ENCODE peak calls at places on chromosomes 6 and 20, in nine cellular contexts. One of them, this sample, is unnamed.

GRCh38 chr6:140441256-140441655 is 1066.8 kb upstream of the CITED2 start:
- DNase-seq in stimulated activated naive CD8-positive, alpha-beta T cell treated with anti-CD3 and anti-CD28 coated beads, Interleukin-15, amount 100 ng/mL, for 72 hours: no peak
- DNase-seq in activated naive CD8-positive, alpha-beta T cell treated with anti-CD3 and anti-CD28 coated beads, Interleukin-2, amount 50 U/mL, for 24 hours: no peak
- DNase-seq in ovary: peak; percentile 46
- DNase-seq in mammary epithelial cell: peak; percentile 28
- DNase-seq in fibroblast of the conjunctiva: no peak
- DNase-seq in tibial artery: peak; percentile 28
- DNase-seq in hippocampal formation: no peak
- DNase-seq in CD8-positive, alpha-beta T cell: no peak
- DNase-seq in this sample: peak; percentile 66

GRCh38 chr6:158662607-158663464 is 13.0 kb downstream of the SYTL3 start:
- DNase-seq in mammary epithelial cell: no peak
- DNase-seq in fibroblast of the conjunctiva: no peak
- DNase-seq in hippocampal formation: no peak
- DNase-seq in tibial artery: no peak
- DNase-seq in ovary: no peak
- DNase-seq in stimulated activated naive CD8-positive, alpha-beta T cell treated with anti-CD3 and anti-CD28 coated beads, Interleukin-15, amount 100 ng/mL, for 72 hours: no peak
- DNase-seq in CD8-positive, alpha-beta T cell: peak; percentile 50
- DNase-seq in activated naive CD8-positive, alpha-beta T cell treated with anti-CD3 and anti-CD28 coated beads, Interleukin-2, amount 50 U/mL, for 24 hours: no peak
- DNase-seq in this sample: no peak

GRCh38 chr6:45710304-45710821 is 305.3 kb downstream of the CLIC5 start:
- DNase-seq in stimulated activated naive CD8-positive, alpha-beta T cell treated with anti-CD3 and anti-CD28 coated beads, Interleukin-15, amount 100 ng/mL, for 72 hours: peak; percentile 84
- DNase-seq in hippocampal formation: no peak
- DNase-seq in activated naive CD8-positive, alpha-beta T cell treated with anti-CD3 and anti-CD28 coated beads, Interleukin-2, amount 50 U/mL, for 24 hours: peak; percentile 87
- DNase-seq in fibroblast of the conjunctiva: no peak
- DNase-seq in tibial artery: no peak
- DNase-seq in mammary epithelial cell: no peak
- DNase-seq in ovary: no peak
- DNase-seq in CD8-positive, alpha-beta T cell: no peak
- DNase-seq in this sample: no peak

GRCh38 chr6:106525111-106525884 is 104.0 kb downstream of the RTN4IP1 start:
- DNase-seq in ovary: no peak
- DNase-seq in CD8-positive, alpha-beta T cell: no peak
- DNase-seq in activated naive CD8-positive, alpha-beta T cell treated with anti-CD3 and anti-CD28 coated beads, Interleukin-2, amount 50 U/mL, for 24 hours: no peak
- DNase-seq in hippocampal formation: no peak
- DNase-seq in fibroblast of the conjunctiva: no peak
- DNase-seq in mammary epithelial cell: peak; percentile 54
- DNase-seq in stimulated activated naive CD8-positive, alpha-beta T cell treated with anti-CD3 and anti-CD28 coated beads, Interleukin-15, amount 100 ng/mL, for 72 hours: no peak
- DNase-seq in tibial artery: no peak
- DNase-seq in this sample: no peak

GRCh38 chr6:110448846-110449544 is 27.4 kb downstream of the SLC22A16 start:
- DNase-seq in stimulated activated naive CD8-positive, alpha-beta T cell treated with anti-CD3 and anti-CD28 coated beads, Interleukin-15, amount 100 ng/mL, for 72 hours: no peak
- DNase-seq in CD8-positive, alpha-beta T cell: no peak
- DNase-seq in hippocampal formation: no peak
- DNase-seq in mammary epithelial cell: no peak
- DNase-seq in fibroblast of the conjunctiva: no peak
- DNase-seq in activated naive CD8-positive, alpha-beta T cell treated with anti-CD3 and anti-CD28 coated beads, Interleukin-2, amount 50 U/mL, for 24 hours: no peak
- DNase-seq in tibial artery: no peak
- DNase-seq in ovary: no peak
- DNase-seq in this sample: no peak

GRCh38 chr20:9149796-9150195 is 80.9 kb downstream of the PLCB4 start:
- DNase-seq in tibial artery: no peak
- DNase-seq in ovary: no peak
- DNase-seq in fibroblast of the conjunctiva: no peak
- DNase-seq in CD8-positive, alpha-beta T cell: no peak
- DNase-seq in stimulated activated naive CD8-positive, alpha-beta T cell treated with anti-CD3 and anti-CD28 coated beads, Interleukin-15, amount 100 ng/mL, for 72 hours: no peak
- DNase-seq in mammary epithelial cell: no peak
- DNase-seq in hippocampal formation: no peak
- DNase-seq in activated naive CD8-positive, alpha-beta T cell treated with anti-CD3 and anti-CD28 coated beads, Interleukin-2, amount 50 U/mL, for 24 hours: no peak
- DNase-seq in this sample: no peak

GRCh38 chr6:13512900-13513299 is 25.5 kb upstream of the GFOD1 start:
- DNase-seq in hippocampal formation: no peak
- DNase-seq in activated naive CD8-positive, alpha-beta T cell treated with anti-CD3 and anti-CD28 coated beads, Interleukin-2, amount 50 U/mL, for 24 hours: no peak
- DNase-seq in fibroblast of the conjunctiva: no peak
- DNase-seq in stimulated activated naive CD8-positive, alpha-beta T cell treated with anti-CD3 and anti-CD28 coated beads, Interleukin-15, amount 100 ng/mL, for 72 hours: no peak
- DNase-seq in ovary: no peak
- DNase-seq in mammary epithelial cell: no peak
- DNase-seq in CD8-positive, alpha-beta T cell: no peak
- DNase-seq in tibial artery: no peak
- DNase-seq in this sample: no peak

GRCh38 chr6:13045676-13046075 is 282.7 kb downstream of the TBC1D7 start:
- DNase-seq in fibroblast of the conjunctiva: no peak
- DNase-seq in stimulated activated naive CD8-positive, alpha-beta T cell treated with anti-CD3 and anti-CD28 coated beads, Interleukin-15, amount 100 ng/mL, for 72 hours: no peak
- DNase-seq in tibial artery: no peak
- DNase-seq in CD8-positive, alpha-beta T cell: no peak
- DNase-seq in activated naive CD8-positive, alpha-beta T cell treated with anti-CD3 and anti-CD28 coated beads, Interleukin-2, amount 50 U/mL, for 24 hours: no peak
- DNase-seq in hippocampal formation: no peak
- DNase-seq in mammary epithelial cell: no peak
- DNase-seq in ovary: no peak
- DNase-seq in this sample: no peak

GRCh38 chr6:111779031-111779430 is 94.2 kb downstream of the FYN start:
- DNase-seq in hippocampal formation: no peak
- DNase-seq in fibroblast of the conjunctiva: no peak
- DNase-seq in stimulated activated naive CD8-positive, alpha-beta T cell treated with anti-CD3 and anti-CD28 coated beads, Interleukin-15, amount 100 ng/mL, for 72 hours: no peak
- DNase-seq in activated naive CD8-positive, alpha-beta T cell treated with anti-CD3 and anti-CD28 coated beads, Interleukin-2, amount 50 U/mL, for 24 hours: no peak
- DNase-seq in ovary: no peak
- DNase-seq in CD8-positive, alpha-beta T cell: no peak
- DNase-seq in mammary epithelial cell: no peak
- DNase-seq in tibial artery: no peak
- DNase-seq in this sample: no peak

GRCh38 chr20:41989935-41990635 is 371.9 kb upstream of the CHD6 start:
- DNase-seq in stimulated activated naive CD8-positive, alpha-beta T cell treated with anti-CD3 and anti-CD28 coated beads, Interleukin-15, amount 100 ng/mL, for 72 hours: no peak
- DNase-seq in ovary: no peak
- DNase-seq in hippocampal formation: no peak
- DNase-seq in tibial artery: no peak
- DNase-seq in CD8-positive, alpha-beta T cell: no peak
- DNase-seq in mammary epithelial cell: no peak
- DNase-seq in activated naive CD8-positive, alpha-beta T cell treated with anti-CD3 and anti-CD28 coated beads, Interleukin-2, amount 50 U/mL, for 24 hours: no peak
- DNase-seq in fibroblast of the conjunctiva: no peak
- DNase-seq in this sample: no peak

GRCh38 chr6:38688579-38689087 is 14.3 kb downstream of the GLO1 start:
- DNase-seq in fibroblast of the conjunctiva: no peak
- DNase-seq in ovary: no peak
- DNase-seq in stimulated activated naive CD8-positive, alpha-beta T cell treated with anti-CD3 and anti-CD28 coated beads, Interleukin-15, amount 100 ng/mL, for 72 hours: no peak
- DNase-seq in tibial artery: no peak
- DNase-seq in activated naive CD8-positive, alpha-beta T cell treated with anti-CD3 and anti-CD28 coated beads, Interleukin-2, amount 50 U/mL, for 24 hours: no peak
- DNase-seq in mammary epithelial cell: no peak
- DNase-seq in CD8-positive, alpha-beta T cell: no peak
- DNase-seq in hippocampal formation: no peak
- DNase-seq in this sample: peak; percentile 54

GRCh38 chr6:107493158-107494057 is 3.5 kb downstream of the SOBP start:
- DNase-seq in hippocampal formation: peak; percentile 67
- DNase-seq in stimulated activated naive CD8-positive, alpha-beta T cell treated with anti-CD3 and anti-CD28 coated beads, Interleukin-15, amount 100 ng/mL, for 72 hours: no peak
- DNase-seq in fibroblast of the conjunctiva: no peak
- DNase-seq in ovary: no peak
- DNase-seq in mammary epithelial cell: no peak
- DNase-seq in tibial artery: no peak
- DNase-seq in CD8-positive, alpha-beta T cell: no peak
- DNase-seq in activated naive CD8-positive, alpha-beta T cell treated with anti-CD3 and anti-CD28 coated beads, Interleukin-2, amount 50 U/mL, for 24 hours: no peak
- DNase-seq in this sample: no peak

GRCh38 chr6:24581084-24581669 is 64.8 kb downstream of the KIAA0319 start:
- DNase-seq in tibial artery: peak; percentile 69
- DNase-seq in fibroblast of the conjunctiva: peak; percentile 34
- DNase-seq in mammary epithelial cell: peak; percentile 38
- DNase-seq in stimulated activated naive CD8-positive, alpha-beta T cell treated with anti-CD3 and anti-CD28 coated beads, Interleukin-15, amount 100 ng/mL, for 72 hours: peak; percentile 68
- DNase-seq in ovary: peak; percentile 57
- DNase-seq in hippocampal formation: peak; percentile 42
- DNase-seq in CD8-positive, alpha-beta T cell: peak; percentile 77
- DNase-seq in activated naive CD8-positive, alpha-beta T cell treated with anti-CD3 and anti-CD28 coated beads, Interleukin-2, amount 50 U/mL, for 24 hours: peak; percentile 81
- DNase-seq in this sample: peak; percentile 72

GRCh38 chr6:31528307-31528777 is 420 bp upstream of the MCCD1 start:
- DNase-seq in hippocampal formation: no peak
- DNase-seq in CD8-positive, alpha-beta T cell: no peak
- DNase-seq in stimulated activated naive CD8-positive, alpha-beta T cell treated with anti-CD3 and anti-CD28 coated beads, Interleukin-15, amount 100 ng/mL, for 72 hours: no peak
- DNase-seq in tibial artery: no peak
- DNase-seq in fibroblast of the conjunctiva: no peak
- DNase-seq in mammary epithelial cell: no peak
- DNase-seq in ovary: no peak
- DNase-seq in activated naive CD8-positive, alpha-beta T cell treated with anti-CD3 and anti-CD28 coated beads, Interleukin-2, amount 50 U/mL, for 24 hours: no peak
- DNase-seq in this sample: no peak

GRCh38 chr6:107318100-107318736 is 141.1 kb downstream of the PDSS2 start:
- DNase-seq in CD8-positive, alpha-beta T cell: no peak
- DNase-seq in stimulated activated naive CD8-positive, alpha-beta T cell treated with anti-CD3 and anti-CD28 coated beads, Interleukin-15, amount 100 ng/mL, for 72 hours: peak; percentile 7
- DNase-seq in hippocampal formation: peak; percentile 70
- DNase-seq in fibroblast of the conjunctiva: peak; percentile 49
- DNase-seq in mammary epithelial cell: peak; percentile 19
- DNase-seq in tibial artery: peak; percentile 35
- DNase-seq in ovary: peak; percentile 26
- DNase-seq in activated naive CD8-positive, alpha-beta T cell treated with anti-CD3 and anti-CD28 coated beads, Interleukin-2, amount 50 U/mL, for 24 hours: peak; percentile 43
- DNase-seq in this sample: peak; percentile 51

GRCh38 chr20:36303831-36304230 is 2.3 kb upstream of the DLGAP4 start:
- DNase-seq in hippocampal formation: no peak
- DNase-seq in activated naive CD8-positive, alpha-beta T cell treated with anti-CD3 and anti-CD28 coated beads, Interleukin-2, amount 50 U/mL, for 24 hours: no peak
- DNase-seq in stimulated activated naive CD8-positive, alpha-beta T cell treated with anti-CD3 and anti-CD28 coated beads, Interleukin-15, amount 100 ng/mL, for 72 hours: no peak
- DNase-seq in mammary epithelial cell: no peak
- DNase-seq in fibroblast of the conjunctiva: no peak
- DNase-seq in ovary: no peak
- DNase-seq in tibial artery: no peak
- DNase-seq in CD8-positive, alpha-beta T cell: no peak
- DNase-seq in this sample: no peak

GRCh38 chr6:43339168-43339567 is 30.3 kb downstream of the ZNF318 start:
- DNase-seq in activated naive CD8-positive, alpha-beta T cell treated with anti-CD3 and anti-CD28 coated beads, Interleukin-2, amount 50 U/mL, for 24 hours: no peak
- DNase-seq in stimulated activated naive CD8-positive, alpha-beta T cell treated with anti-CD3 and anti-CD28 coated beads, Interleukin-15, amount 100 ng/mL, for 72 hours: no peak
- DNase-seq in fibroblast of the conjunctiva: no peak
- DNase-seq in tibial artery: no peak
- DNase-seq in hippocampal formation: no peak
- DNase-seq in ovary: no peak
- DNase-seq in mammary epithelial cell: no peak
- DNase-seq in CD8-positive, alpha-beta T cell: no peak
- DNase-seq in this sample: no peak

GRCh38 chr6:4125933-4126864 is 9.2 kb downstream of the ECI2 start:
- DNase-seq in ovary: peak; percentile 23
- DNase-seq in hippocampal formation: no peak
- DNase-seq in fibroblast of the conjunctiva: peak; percentile 63
- DNase-seq in tibial artery: no peak
- DNase-seq in stimulated activated naive CD8-positive, alpha-beta T cell treated with anti-CD3 and anti-CD28 coated beads, Interleukin-15, amount 100 ng/mL, for 72 hours: no peak
- DNase-seq in mammary epithelial cell: peak; percentile 77
- DNase-seq in activated naive CD8-positive, alpha-beta T cell treated with anti-CD3 and anti-CD28 coated beads, Interleukin-2, amount 50 U/mL, for 24 hours: no peak
- DNase-seq in CD8-positive, alpha-beta T cell: no peak
- DNase-seq in this sample: no peak

GRCh38 chr6:4078830-4079471 is at the start of gene FAM217A:
- DNase-seq in stimulated activated naive CD8-positive, alpha-beta T cell treated with anti-CD3 and anti-CD28 coated beads, Interleukin-15, amount 100 ng/mL, for 72 hours: no peak
- DNase-seq in CD8-positive, alpha-beta T cell: no peak
- DNase-seq in ovary: no peak
- DNase-seq in hippocampal formation: no peak
- DNase-seq in fibroblast of the conjunctiva: no peak
- DNase-seq in tibial artery: no peak
- DNase-seq in mammary epithelial cell: no peak
- DNase-seq in activated naive CD8-positive, alpha-beta T cell treated with anti-CD3 and anti-CD28 coated beads, Interleukin-2, amount 50 U/mL, for 24 hours: no peak
- DNase-seq in this sample: no peak

GRCh38 chr20:60117040-60117439 is 158.8 kb downstream of the CDH26 start:
- DNase-seq in hippocampal formation: peak; percentile 31
- DNase-seq in stimulated activated naive CD8-positive, alpha-beta T cell treated with anti-CD3 and anti-CD28 coated beads, Interleukin-15, amount 100 ng/mL, for 72 hours: no peak
- DNase-seq in fibroblast of the conjunctiva: no peak
- DNase-seq in CD8-positive, alpha-beta T cell: no peak
- DNase-seq in mammary epithelial cell: no peak
- DNase-seq in tibial artery: no peak
- DNase-seq in activated naive CD8-positive, alpha-beta T cell treated with anti-CD3 and anti-CD28 coated beads, Interleukin-2, amount 50 U/mL, for 24 hours: no peak
- DNase-seq in ovary: no peak
- DNase-seq in this sample: no peak

GRCh38 chr6:37576336-37576737 is 76.6 kb upstream of the CCDC167 start:
- DNase-seq in activated naive CD8-positive, alpha-beta T cell treated with anti-CD3 and anti-CD28 coated beads, Interleukin-2, amount 50 U/mL, for 24 hours: no peak
- DNase-seq in CD8-positive, alpha-beta T cell: no peak
- DNase-seq in ovary: no peak
- DNase-seq in fibroblast of the conjunctiva: no peak
- DNase-seq in hippocampal formation: no peak
- DNase-seq in tibial artery: no peak
- DNase-seq in stimulated activated naive CD8-positive, alpha-beta T cell treated with anti-CD3 and anti-CD28 coated beads, Interleukin-15, amount 100 ng/mL, for 72 hours: no peak
- DNase-seq in mammary epithelial cell: peak; percentile 84
- DNase-seq in this sample: no peak

GRCh38 chr20:8423482-8423881 is 291.4 kb downstream of the PLCB1 start:
- DNase-seq in hippocampal formation: no peak
- DNase-seq in tibial artery: no peak
- DNase-seq in stimulated activated naive CD8-positive, alpha-beta T cell treated with anti-CD3 and anti-CD28 coated beads, Interleukin-15, amount 100 ng/mL, for 72 hours: no peak
- DNase-seq in mammary epithelial cell: no peak
- DNase-seq in CD8-positive, alpha-beta T cell: no peak
- DNase-seq in ovary: no peak
- DNase-seq in activated naive CD8-positive, alpha-beta T cell treated with anti-CD3 and anti-CD28 coated beads, Interleukin-2, amount 50 U/mL, for 24 hours: no peak
- DNase-seq in fibroblast of the conjunctiva: no peak
- DNase-seq in this sample: no peak

GRCh38 chr6:6654599-6655575 is 66.4 kb downstream of the LY86 start:
- DNase-seq in activated naive CD8-positive, alpha-beta T cell treated with anti-CD3 and anti-CD28 coated beads, Interleukin-2, amount 50 U/mL, for 24 hours: peak; percentile 32
- DNase-seq in stimulated activated naive CD8-positive, alpha-beta T cell treated with anti-CD3 and anti-CD28 coated beads, Interleukin-15, amount 100 ng/mL, for 72 hours: peak; percentile 43
- DNase-seq in fibroblast of the conjunctiva: no peak
- DNase-seq in hippocampal formation: no peak
- DNase-seq in mammary epithelial cell: no peak
- DNase-seq in tibial artery: peak; percentile 37
- DNase-seq in CD8-positive, alpha-beta T cell: no peak
- DNase-seq in ovary: no peak
- DNase-seq in this sample: no peak

GRCh38 chr20:49610701-49611538 is 43.0 kb upstream of the PTGIS start:
- DNase-seq in hippocampal formation: no peak
- DNase-seq in mammary epithelial cell: peak; percentile 54
- DNase-seq in activated naive CD8-positive, alpha-beta T cell treated with anti-CD3 and anti-CD28 coated beads, Interleukin-2, amount 50 U/mL, for 24 hours: peak; percentile 85
- DNase-seq in fibroblast of the conjunctiva: no peak
- DNase-seq in tibial artery: no peak
- DNase-seq in CD8-positive, alpha-beta T cell: peak; percentile 69
- DNase-seq in ovary: peak; percentile 64
- DNase-seq in stimulated activated naive CD8-positive, alpha-beta T cell treated with anti-CD3 and anti-CD28 coated beads, Interleukin-15, amount 100 ng/mL, for 72 hours: peak; percentile 84
- DNase-seq in this sample: peak; percentile 86

GRCh38 chr20:56829788-56830385 is 200.8 kb downstream of the TFAP2C start:
- DNase-seq in activated naive CD8-positive, alpha-beta T cell treated with anti-CD3 and anti-CD28 coated beads, Interleukin-2, amount 50 U/mL, for 24 hours: no peak
- DNase-seq in fibroblast of the conjunctiva: no peak
- DNase-seq in ovary: no peak
- DNase-seq in CD8-positive, alpha-beta T cell: no peak
- DNase-seq in mammary epithelial cell: no peak
- DNase-seq in hippocampal formation: no peak
- DNase-seq in stimulated activated naive CD8-positive, alpha-beta T cell treated with anti-CD3 and anti-CD28 coated beads, Interleukin-15, amount 100 ng/mL, for 72 hours: no peak
- DNase-seq in tibial artery: no peak
- DNase-seq in this sample: no peak

GRCh38 chr6:14165091-14165490 is 47.5 kb downstream of the CD83 start:
- DNase-seq in ovary: no peak
- DNase-seq in hippocampal formation: no peak
- DNase-seq in fibroblast of the conjunctiva: peak; percentile 20
- DNase-seq in CD8-positive, alpha-beta T cell: no peak
- DNase-seq in stimulated activated naive CD8-positive, alpha-beta T cell treated with anti-CD3 and anti-CD28 coated beads, Interleukin-15, amount 100 ng/mL, for 72 hours: no peak
- DNase-seq in activated naive CD8-positive, alpha-beta T cell treated with anti-CD3 and anti-CD28 coated beads, Interleukin-2, amount 50 U/mL, for 24 hours: no peak
- DNase-seq in tibial artery: no peak
- DNase-seq in mammary epithelial cell: peak; percentile 79
- DNase-seq in this sample: no peak

GRCh38 chr20:38168791-38169589 is 3.9 kb upstream of the TGM2 start:
- DNase-seq in ovary: no peak
- DNase-seq in tibial artery: no peak
- DNase-seq in CD8-positive, alpha-beta T cell: no peak
- DNase-seq in hippocampal formation: no peak
- DNase-seq in fibroblast of the conjunctiva: no peak
- DNase-seq in activated naive CD8-positive, alpha-beta T cell treated with anti-CD3 and anti-CD28 coated beads, Interleukin-2, amount 50 U/mL, for 24 hours: no peak
- DNase-seq in stimulated activated naive CD8-positive, alpha-beta T cell treated with anti-CD3 and anti-CD28 coated beads, Interleukin-15, amount 100 ng/mL, for 72 hours: no peak
- DNase-seq in mammary epithelial cell: peak; percentile 54
- DNase-seq in this sample: peak; percentile 85

GRCh38 chr6:100899202-100899601 is 18.1 kb upstream of the ASCC3 start:
- DNase-seq in activated naive CD8-positive, alpha-beta T cell treated with anti-CD3 and anti-CD28 coated beads, Interleukin-2, amount 50 U/mL, for 24 hours: no peak
- DNase-seq in stimulated activated naive CD8-positive, alpha-beta T cell treated with anti-CD3 and anti-CD28 coated beads, Interleukin-15, amount 100 ng/mL, for 72 hours: no peak
- DNase-seq in ovary: no peak
- DNase-seq in hippocampal formation: no peak
- DNase-seq in mammary epithelial cell: no peak
- DNase-seq in fibroblast of the conjunctiva: no peak
- DNase-seq in CD8-positive, alpha-beta T cell: no peak
- DNase-seq in tibial artery: no peak
- DNase-seq in this sample: no peak

GRCh38 chr6:54892831-54893230 is 46.3 kb downstream of the FAM83B start:
- DNase-seq in mammary epithelial cell: peak; percentile 99
- DNase-seq in tibial artery: no peak
- DNase-seq in hippocampal formation: no peak
- DNase-seq in activated naive CD8-positive, alpha-beta T cell treated with anti-CD3 and anti-CD28 coated beads, Interleukin-2, amount 50 U/mL, for 24 hours: no peak
- DNase-seq in ovary: no peak
- DNase-seq in stimulated activated naive CD8-positive, alpha-beta T cell treated with anti-CD3 and anti-CD28 coated beads, Interleukin-15, amount 100 ng/mL, for 72 hours: no peak
- DNase-seq in fibroblast of the conjunctiva: peak; percentile 9
- DNase-seq in CD8-positive, alpha-beta T cell: no peak
- DNase-seq in this sample: no peak

GRCh38 chr6:17831135-17831534 is 124.4 kb upstream of the NUP153 start:
- DNase-seq in hippocampal formation: peak; percentile 39
- DNase-seq in fibroblast of the conjunctiva: peak; percentile 27
- DNase-seq in activated naive CD8-positive, alpha-beta T cell treated with anti-CD3 and anti-CD28 coated beads, Interleukin-2, amount 50 U/mL, for 24 hours: no peak
- DNase-seq in stimulated activated naive CD8-positive, alpha-beta T cell treated with anti-CD3 and anti-CD28 coated beads, Interleukin-15, amount 100 ng/mL, for 72 hours: no peak
- DNase-seq in ovary: no peak
- DNase-seq in tibial artery: no peak
- DNase-seq in CD8-positive, alpha-beta T cell: no peak
- DNase-seq in mammary epithelial cell: peak; percentile 35
- DNase-seq in this sample: no peak

GRCh38 chr6:9224539-9224938 is 789.2 kb upstream of the SLC35B3 start:
- DNase-seq in activated naive CD8-positive, alpha-beta T cell treated with anti-CD3 and anti-CD28 coated beads, Interleukin-2, amount 50 U/mL, for 24 hours: no peak
- DNase-seq in tibial artery: no peak
- DNase-seq in ovary: no peak
- DNase-seq in hippocampal formation: no peak
- DNase-seq in stimulated activated naive CD8-positive, alpha-beta T cell treated with anti-CD3 and anti-CD28 coated beads, Interleukin-15, amount 100 ng/mL, for 72 hours: no peak
- DNase-seq in CD8-positive, alpha-beta T cell: no peak
- DNase-seq in fibroblast of the conjunctiva: no peak
- DNase-seq in mammary epithelial cell: peak; percentile 47
- DNase-seq in this sample: no peak